ENCODE peak calls at places on chromosomes 4 and X, in six cellular contexts. C, A, Q, R, X and L are unnamed samples.

GRCh38 chr4:89213382-89213701 is 94.3 kb downstream of the GPRIN3 start:
- DNase-seq in C (no peak), R (no peak), A (no peak), X (no peak), Q (no peak), L (no peak)

GRCh38 chr4:85243857-85244256 is 231.1 kb upstream of the ARHGAP24 start:
- DNase-seq in X (peak; percentile 3), Q (no peak), A (no peak), C (no peak), R (no peak), L (no peak)

GRCh38 chr4:84971319-84971932 is 4.9 kb upstream of the WDFY3 start:
- DNase-seq in X (peak; percentile 59), A (no peak), Q (peak; percentile 12), C (no peak), R (no peak), L (no peak)

GRCh38 chrX:54029543-54030143 is 14.6 kb downstream of the PHF8 start:
- DNase-seq in R (peak; percentile 68), A (no peak), X (no peak), Q (no peak), C (no peak), L (no peak)

GRCh38 chr4:112861378-112862317 is 187.8 kb upstream of the ANK2 start:
- DNase-seq in X (no peak), R (no peak), A (no peak), C (no peak), Q (no peak), L (no peak)

GRCh38 chr4:94766856-94767255 is 9.1 kb downstream of the BMPR1B start:
- DNase-seq in R (no peak), A (no peak), C (no peak), Q (no peak), X (peak; percentile 81), L (no peak)

GRCh38 chrX:1323315-1323714 is 13.3 kb upstream of the IL3RA start:
- DNase-seq in X (peak; percentile 64), C (peak; percentile 75), Q (peak; percentile 74), R (no peak), A (peak; percentile 74), L (peak; percentile 42)

GRCh38 chr4:89142691-89143669 is 31.6 kb downstream of the TIGD2 start:
- DNase-seq in A (no peak), X (no peak), C (no peak), R (no peak), Q (no peak), L (no peak)

GRCh38 chr4:4480685-4481393 is 61.0 kb downstream of the STX18 start:
- DNase-seq in C (no peak), Q (no peak), A (peak; percentile 68), R (no peak), X (no peak), L (no peak)

GRCh38 chrX:15714529-15714928 is 23.5 kb upstream of the CA5B start:
- DNase-seq in R (no peak), A (no peak), C (no peak), X (peak; percentile 7), Q (no peak), L (no peak)

GRCh38 chr4:144556636-144557035 is 89.3 kb upstream of the HHIP start:
- DNase-seq in R (no peak), A (no peak), Q (no peak), C (no peak), X (no peak), L (no peak)

GRCh38 chr4:144557404-144557803 is 88.6 kb upstream of the HHIP start:
- DNase-seq in Q (no peak), R (no peak), X (peak; percentile 30), A (no peak), C (no peak), L (no peak)

GRCh38 chr4:144564358-144564757 is 81.6 kb upstream of the HHIP start:
- DNase-seq in C (no peak), A (no peak), R (no peak), Q (no peak), X (peak; percentile 41), L (no peak)

GRCh38 chr4:144565558-144566195 is 80.3 kb upstream of the HHIP start:
- DNase-seq in R (no peak), A (no peak), Q (peak; percentile 5), C (no peak), X (no peak), L (no peak)

DNA sequence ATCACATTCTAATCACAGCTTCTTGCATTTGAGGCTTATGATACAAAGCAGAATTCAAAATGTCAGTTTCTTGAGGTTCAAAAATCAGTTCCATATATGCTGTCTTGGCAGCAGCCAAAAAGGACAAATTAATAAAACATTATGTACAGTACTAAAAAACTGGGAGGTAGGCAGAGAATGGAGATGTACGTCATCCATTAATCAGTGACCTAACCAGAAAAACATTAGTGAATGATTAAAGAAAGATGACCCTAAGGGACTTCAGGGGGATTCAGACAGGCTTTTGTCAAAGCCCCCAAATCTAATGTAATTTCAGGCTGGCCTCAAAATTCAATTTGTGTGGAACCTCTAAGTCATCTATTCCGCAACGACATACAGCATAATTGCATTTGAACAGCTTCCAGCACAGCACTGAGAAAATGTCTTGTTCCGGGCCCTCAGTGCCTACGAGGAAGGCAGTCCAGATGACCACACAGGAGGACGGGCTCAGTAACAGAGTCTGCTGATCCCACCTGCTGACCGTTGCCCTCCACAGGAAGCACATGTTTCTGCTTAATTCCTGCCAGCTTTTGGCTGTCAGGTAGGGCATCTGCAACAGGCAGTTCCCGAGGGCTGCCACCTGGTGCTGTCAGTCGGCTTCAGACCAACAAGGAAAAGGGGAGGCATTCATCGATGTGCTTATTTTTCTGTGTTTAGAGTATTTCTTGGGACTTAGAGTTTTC is 83.8 kb upstream of the HHIP start:
- DNase-seq in X (no peak), C (no peak), A (no peak), R (no peak), Q (no peak), L (no peak)
- H3K4me3 ChIP-seq in X (no peak overlapping the region), C (no peak overlapping the region), A (no peak overlapping the region), R (no peak overlapping the region), Q (no peak overlapping the region), L (no peak overlapping the region)

GRCh38 chr4:1776521-1777161 is 16.5 kb upstream of the FGFR3 start:
- DNase-seq in Q (no peak), R (no peak), X (no peak), C (no peak), A (no peak), L (no peak)
- H3K4me1 ChIP-seq in Q (peaks cover 39% of the 10 kb centered on the region), R (peaks cover 8% of the 10 kb centered on the region), X (no peaks in the 10 kb centered on the region), C (no peaks in the 10 kb centered on the region), A (peaks cover 20% of the 10 kb centered on the region), L (no peaks in the 10 kb centered on the region)

DNA sequence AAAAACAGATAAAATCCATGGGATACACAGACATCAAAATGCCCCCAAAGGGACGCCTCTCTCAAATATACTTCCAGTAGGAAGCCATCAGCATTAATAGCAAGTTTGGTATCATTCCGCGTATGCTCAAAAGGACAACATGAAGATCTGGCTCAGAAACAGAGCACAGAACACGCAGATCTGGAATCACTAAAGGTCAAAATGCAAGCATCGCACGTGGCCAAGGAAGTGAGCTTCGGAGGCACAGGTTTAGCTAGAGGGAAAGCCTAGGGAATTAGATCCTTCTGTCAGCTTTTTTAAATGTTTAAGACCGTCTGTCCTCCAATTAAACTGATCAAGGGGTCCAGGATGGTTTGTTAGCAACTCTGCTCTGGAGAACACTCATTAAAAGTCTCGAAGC is 177.5 kb upstream of the PPARGC1A start:
- DNase-seq in Q (no peak), C (no peak), R (no peak), X (no peak), A (no peak), L (no peak)
- H3K4me3 ChIP-seq in Q (no peak overlapping the region), C (no peak overlapping the region), R (no peak overlapping the region), X (no peak overlapping the region), A (no peak overlapping the region), L (no peak overlapping the region)

DNA sequence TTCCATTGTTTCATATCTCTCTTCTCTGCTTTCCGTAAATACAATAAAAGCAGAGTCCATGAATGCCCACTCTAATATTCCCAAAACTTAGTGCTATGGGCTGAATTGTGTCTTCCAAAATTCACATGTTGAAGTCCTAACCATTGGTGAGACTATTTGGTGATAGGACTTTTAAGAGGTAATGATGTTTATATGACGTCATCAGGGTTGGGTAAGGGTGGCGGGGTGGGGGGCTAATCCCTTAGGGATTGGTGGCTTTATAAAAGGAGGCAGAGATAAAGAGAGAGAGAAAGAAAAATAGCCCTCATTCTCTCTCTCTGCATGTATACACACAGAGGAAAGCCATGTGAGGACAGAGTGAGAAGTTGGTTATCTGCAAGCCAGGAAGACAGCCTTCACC is 722.2 kb downstream of the DMD start:
- DNase-seq in Q (no peak), C (no peak), A (no peak), R (no peak), X (no peak), L (no peak)
- H3K4me1 ChIP-seq in Q (no peaks in the 10 kb centered on the region), C (no peaks in the 10 kb centered on the region), A (no peaks in the 10 kb centered on the region), R (no peaks in the 10 kb centered on the region), X (no peaks in the 10 kb centered on the region), L (no peaks in the 10 kb centered on the region)

DNA sequence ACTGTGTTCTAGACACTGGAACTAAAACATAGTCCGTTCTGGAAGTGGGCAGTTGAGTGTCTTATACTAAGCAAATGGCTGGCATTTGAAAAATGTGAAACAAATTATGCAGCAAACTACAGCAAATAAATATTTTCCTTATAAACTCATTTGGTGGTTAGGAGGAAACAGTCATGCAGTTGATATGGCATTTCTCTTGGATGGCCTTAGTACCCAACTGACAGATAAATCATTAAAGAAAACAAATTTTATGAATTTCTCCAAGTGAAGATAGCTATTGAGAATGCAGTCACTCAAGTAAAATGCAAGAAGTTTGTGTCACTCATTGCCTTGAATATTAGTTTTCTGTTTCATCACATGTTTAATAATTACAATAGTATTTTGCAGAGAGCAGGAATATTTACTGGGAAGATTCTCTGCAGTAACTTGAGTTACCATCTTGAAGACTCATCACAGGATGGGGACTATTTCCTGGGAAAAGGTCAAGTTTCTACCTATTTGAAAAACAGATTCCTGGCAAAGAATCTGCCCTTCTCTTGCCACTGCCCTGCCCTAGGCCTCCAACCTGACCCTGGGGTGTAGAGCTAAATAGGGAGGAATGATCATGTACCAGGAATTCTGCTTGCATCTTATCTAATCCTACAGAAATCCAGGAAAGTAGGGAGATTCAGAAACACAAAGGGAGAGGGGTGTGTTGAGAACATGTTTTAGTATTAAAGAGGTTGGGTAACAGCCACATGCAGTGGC is 105.9 kb downstream of the SH3RF1 start:
- DNase-seq in R (no peak), C (no peak), A (no peak), X (no peak), Q (no peak), L (no peak)
- H3K4me3 ChIP-seq in R (no peak overlapping the region), C (no peak overlapping the region), A (no peak overlapping the region), X (no peak overlapping the region), Q (no peak overlapping the region), L (no peak overlapping the region)